ENCODE peak calls at places on chromosomes 4 and X, in five cellular contexts. One of them, this sample, is unnamed.

GRCh38 chrX:6890862-6891261 is 256.6 kb upstream of the STS start:
- DNase-seq in pancreas: no peak
- DNase-seq in neural progenitor cell: no peak
- DNase-seq in heart right ventricle: no peak
- DNase-seq in left ventricle myocardium inferior: no peak
- DNase-seq in this sample: no peak

GRCh38 chr4:60805500-60806313 is 394.4 kb upstream of the ADGRL3 start:
- DNase-seq in left ventricle myocardium inferior: no peak
- DNase-seq in heart right ventricle: no peak
- DNase-seq in pancreas: no peak
- DNase-seq in neural progenitor cell: peak; percentile 59
- DNase-seq in this sample: no peak

GRCh38 chr4:129362685-129363274 is 266.8 kb downstream of the C4orf33 start:
- DNase-seq in neural progenitor cell: peak; percentile 85
- DNase-seq in pancreas: peak; percentile 60
- DNase-seq in left ventricle myocardium inferior: peak; percentile 16
- DNase-seq in heart right ventricle: peak; percentile 51
- DNase-seq in this sample: peak; percentile 16

GRCh38 chr4:113637363-113637762 is 124.2 kb downstream of the CAMK2D start:
- DNase-seq in heart right ventricle: no peak
- DNase-seq in pancreas: no peak
- DNase-seq in neural progenitor cell: no peak
- DNase-seq in left ventricle myocardium inferior: no peak
- DNase-seq in this sample: no peak

GRCh38 chr4:95114521-95114920 is 356.8 kb downstream of the BMPR1B start:
- DNase-seq in neural progenitor cell: no peak
- DNase-seq in pancreas: no peak
- DNase-seq in left ventricle myocardium inferior: no peak
- DNase-seq in heart right ventricle: no peak
- DNase-seq in this sample: no peak

GRCh38 chr4:131509521-131509920 is 1639.6 kb upstream of the PCDH10 start:
- DNase-seq in left ventricle myocardium inferior: no peak
- DNase-seq in pancreas: no peak
- DNase-seq in neural progenitor cell: no peak
- DNase-seq in heart right ventricle: no peak
- DNase-seq in this sample: no peak

GRCh38 chrX:9642270-9642995 is 123.2 kb downstream of the GPR143 start:
- DNase-seq in heart right ventricle: no peak
- DNase-seq in pancreas: no peak
- DNase-seq in neural progenitor cell: no peak
- DNase-seq in left ventricle myocardium inferior: no peak
- DNase-seq in this sample: no peak

GRCh38 chr4:184812651-184813181 is 13.1 kb downstream of the ACSL1 start:
- DNase-seq in neural progenitor cell: no peak
- DNase-seq in heart right ventricle: no peak
- DNase-seq in left ventricle myocardium inferior: no peak
- DNase-seq in pancreas: no peak
- DNase-seq in this sample: no peak

GRCh38 chr4:85210353-85210752 is 243.9 kb upstream of the WDFY3 start:
- DNase-seq in pancreas: no peak
- DNase-seq in heart right ventricle: no peak
- DNase-seq in left ventricle myocardium inferior: no peak
- DNase-seq in neural progenitor cell: no peak
- DNase-seq in this sample: no peak

GRCh38 chr4:168880811-168881595 is 129.1 kb downstream of the CBR4 start:
- DNase-seq in pancreas: no peak
- DNase-seq in heart right ventricle: no peak
- DNase-seq in neural progenitor cell: no peak
- DNase-seq in left ventricle myocardium inferior: no peak
- DNase-seq in this sample: no peak

GRCh38 chr4:168883513-168883912 is 126.5 kb downstream of the CBR4 start:
- DNase-seq in left ventricle myocardium inferior: no peak
- DNase-seq in pancreas: no peak
- DNase-seq in neural progenitor cell: no peak
- DNase-seq in heart right ventricle: no peak
- DNase-seq in this sample: no peak

GRCh38 chr4:168880087-168880675 is 129.9 kb downstream of the CBR4 start:
- DNase-seq in left ventricle myocardium inferior: no peak
- DNase-seq in heart right ventricle: no peak
- DNase-seq in neural progenitor cell: no peak
- DNase-seq in pancreas: no peak
- DNase-seq in this sample: no peak

GRCh38 chr4:168882650-168883233 is 127.3 kb downstream of the CBR4 start:
- DNase-seq in neural progenitor cell: no peak
- DNase-seq in pancreas: no peak
- DNase-seq in left ventricle myocardium inferior: no peak
- DNase-seq in heart right ventricle: no peak
- DNase-seq in this sample: peak; percentile 40

DNA sequence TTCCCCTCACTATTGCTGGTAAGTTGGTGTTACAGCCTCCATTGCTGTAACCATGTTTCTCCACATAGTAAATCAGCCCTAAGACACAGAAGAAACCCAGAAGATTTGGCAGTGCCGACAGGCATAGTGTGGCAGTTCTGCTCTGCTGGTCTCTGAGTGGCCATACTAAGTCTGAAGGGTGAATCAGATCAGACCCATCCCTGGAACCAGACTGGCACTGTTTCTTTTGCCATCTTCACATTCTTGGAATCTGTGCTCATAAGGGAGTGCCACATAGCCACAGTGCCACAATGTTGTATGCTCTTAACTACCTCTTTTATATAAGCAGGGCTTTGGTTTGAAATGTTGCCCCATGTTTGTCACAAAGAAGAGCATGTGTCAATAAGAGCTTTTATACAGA is 128.3 kb downstream of the CBR4 start:
- DNase-seq in left ventricle myocardium inferior: no peak
- DNase-seq in heart right ventricle: no peak
- DNase-seq in pancreas: no peak
- DNase-seq in neural progenitor cell: no peak
- DNase-seq in this sample: no peak
- H3K4me1 ChIP-seq in left ventricle myocardium inferior: peaks cover 94% of the 10 kb centered on the region
- H3K4me1 ChIP-seq in heart right ventricle: peaks cover 69% of the 10 kb centered on the region
- H3K4me1 ChIP-seq in pancreas: no peaks in the 10 kb centered on the region
- H3K4me1 ChIP-seq in neural progenitor cell: peaks cover 8% of the 10 kb centered on the region
- H3K4me1 ChIP-seq in this sample: peaks cover 7% of the 10 kb centered on the region

DNA sequence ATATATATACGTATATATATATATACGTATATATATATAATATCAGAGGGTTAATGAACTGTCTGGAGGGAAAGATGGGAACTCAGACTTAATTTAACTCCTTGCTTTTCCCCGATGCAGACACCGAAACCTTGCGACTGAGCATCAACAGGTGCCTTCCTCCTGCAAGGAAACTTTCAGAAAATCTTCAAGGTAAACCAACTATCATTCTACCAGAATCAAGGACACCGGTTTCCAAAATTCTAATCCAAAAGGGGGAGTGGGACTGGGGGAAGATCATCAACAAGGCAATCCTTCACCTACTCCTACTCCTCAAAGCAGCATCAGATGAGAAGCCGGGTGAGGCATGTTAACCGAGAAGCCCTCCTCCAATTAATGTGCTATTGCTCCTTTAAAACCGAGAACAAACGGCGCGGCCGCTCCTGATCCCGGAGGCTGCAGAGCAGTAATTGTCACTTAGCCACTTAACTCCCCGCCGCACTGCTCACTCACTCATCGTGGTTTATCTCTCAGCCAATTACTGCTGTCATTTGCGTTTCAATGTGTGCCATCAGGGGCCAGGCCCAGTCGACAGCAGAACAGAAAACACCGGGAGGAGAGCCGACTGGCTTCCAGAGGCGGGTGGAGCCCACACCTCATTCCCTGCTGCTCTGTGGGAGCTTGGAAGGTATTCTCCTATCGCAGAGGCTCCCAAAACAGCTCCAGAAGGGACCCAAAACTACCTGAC is 61.7 kb downstream of the MAML3 start:
- DNase-seq in heart right ventricle: peak; percentile 45
- DNase-seq in left ventricle myocardium inferior: peak; percentile 60
- DNase-seq in neural progenitor cell: peak; percentile 96
- DNase-seq in pancreas: peak; percentile 69
- DNase-seq in this sample: no peak
- H3K4me1 ChIP-seq in heart right ventricle: peaks cover 64% of the 10 kb centered on the region
- H3K4me1 ChIP-seq in left ventricle myocardium inferior: peaks cover 63% of the 10 kb centered on the region
- H3K4me1 ChIP-seq in neural progenitor cell: peaks cover 34% of the 10 kb centered on the region
- H3K4me1 ChIP-seq in pancreas: peaks cover 9% of the 10 kb centered on the region
- H3K4me1 ChIP-seq in this sample: peaks cover 17% of the 10 kb centered on the region

GRCh38 chr4:117491531-117491930 is 406.2 kb upstream of the TRAM1L1 start:
- DNase-seq in left ventricle myocardium inferior: no peak
- DNase-seq in heart right ventricle: no peak
- DNase-seq in pancreas: no peak
- DNase-seq in neural progenitor cell: no peak
- DNase-seq in this sample: no peak

GRCh38 chr4:117488692-117489091 is 403.3 kb upstream of the TRAM1L1 start:
- DNase-seq in heart right ventricle: no peak
- DNase-seq in pancreas: no peak
- DNase-seq in neural progenitor cell: no peak
- DNase-seq in left ventricle myocardium inferior: no peak
- DNase-seq in this sample: no peak
- H3K4me1 ChIP-seq in heart right ventricle: no peaks in the 10 kb centered on the region
- H3K4me1 ChIP-seq in pancreas: no peaks in the 10 kb centered on the region
- H3K4me1 ChIP-seq in neural progenitor cell: no peaks in the 10 kb centered on the region
- H3K4me1 ChIP-seq in left ventricle myocardium inferior: no peaks in the 10 kb centered on the region
- H3K4me1 ChIP-seq in this sample: no peaks in the 10 kb centered on the region

GRCh38 chr4:40559585-40560465 is 69.8 kb downstream of the RBM47 start:
- DNase-seq in neural progenitor cell: no peak
- DNase-seq in pancreas: no peak
- DNase-seq in heart right ventricle: no peak
- DNase-seq in left ventricle myocardium inferior: no peak
- DNase-seq in this sample: no peak
- H3K4me1 ChIP-seq in neural progenitor cell: no peaks in the 10 kb centered on the region
- H3K4me1 ChIP-seq in pancreas: peaks cover 22% of the 10 kb centered on the region
- H3K4me1 ChIP-seq in heart right ventricle: no peaks in the 10 kb centered on the region
- H3K4me1 ChIP-seq in left ventricle myocardium inferior: no peaks in the 10 kb centered on the region
- H3K4me1 ChIP-seq in this sample: peaks cover 13% of the 10 kb centered on the region

GRCh38 chr4:38177792-38178665 is 217.8 kb downstream of the PTTG2 start:
- DNase-seq in neural progenitor cell: no peak
- DNase-seq in heart right ventricle: peak; percentile 48
- DNase-seq in pancreas: peak; percentile 83
- DNase-seq in left ventricle myocardium inferior: peak; percentile 82
- DNase-seq in this sample: peak; percentile 62
- H3K4me1 ChIP-seq in neural progenitor cell: peaks cover 4% of the 10 kb centered on the region
- H3K4me1 ChIP-seq in heart right ventricle: peaks cover 38% of the 10 kb centered on the region
- H3K4me1 ChIP-seq in pancreas: peaks cover 20% of the 10 kb centered on the region
- H3K4me1 ChIP-seq in left ventricle myocardium inferior: peaks cover 33% of the 10 kb centered on the region
- H3K4me1 ChIP-seq in this sample: peaks cover 4% of the 10 kb centered on the region

DNA sequence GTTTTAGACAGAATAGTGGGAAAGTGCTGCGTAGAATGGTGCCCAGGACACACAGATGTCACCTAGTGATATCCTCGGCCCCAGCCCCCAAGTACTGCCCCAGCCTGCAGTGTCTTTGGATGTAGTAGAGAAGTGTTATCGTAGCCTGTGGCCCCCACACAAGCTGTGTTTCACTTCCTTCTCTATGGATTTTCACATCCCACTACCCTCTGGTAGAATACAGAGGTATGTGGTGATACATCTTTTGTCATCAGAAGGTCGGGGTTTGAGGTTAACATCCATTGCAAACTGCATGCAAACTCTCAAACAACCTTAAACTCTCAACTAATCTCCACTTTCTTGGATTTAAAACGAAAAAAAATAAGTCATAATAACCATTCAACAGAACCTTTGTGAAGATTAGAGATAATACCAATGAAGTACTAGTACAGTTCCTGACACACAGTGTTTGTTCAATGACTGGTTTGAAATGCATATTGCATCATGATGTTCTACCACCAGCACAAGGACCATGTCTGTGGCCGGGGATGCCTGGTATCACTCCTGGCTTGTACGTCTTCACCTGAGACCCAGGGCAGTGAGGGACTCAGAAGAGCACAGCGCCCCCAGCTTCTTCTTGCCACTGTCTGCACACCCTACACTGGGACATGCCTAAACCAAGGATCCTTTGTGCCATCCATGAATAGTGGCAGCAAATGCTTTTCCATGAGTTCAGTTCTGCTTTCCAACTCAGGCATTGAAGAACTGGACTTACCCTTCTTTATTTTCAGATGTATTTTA is 267.3 kb downstream of the DCTD start:
- DNase-seq in neural progenitor cell: no peak
- DNase-seq in left ventricle myocardium inferior: no peak
- DNase-seq in heart right ventricle: no peak
- DNase-seq in pancreas: no peak
- DNase-seq in this sample: no peak
- H3K4me1 ChIP-seq in neural progenitor cell: no peaks in the 10 kb centered on the region
- H3K4me1 ChIP-seq in left ventricle myocardium inferior: no peaks in the 10 kb centered on the region
- H3K4me1 ChIP-seq in heart right ventricle: no peaks in the 10 kb centered on the region
- H3K4me1 ChIP-seq in pancreas: no peaks in the 10 kb centered on the region
- H3K4me1 ChIP-seq in this sample: no peaks in the 10 kb centered on the region

GRCh38 chr4:15690020-15690809 is 8.6 kb downstream of the FAM200B start:
- DNase-seq in heart right ventricle: peak; percentile 19
- DNase-seq in left ventricle myocardium inferior: no peak
- DNase-seq in neural progenitor cell: peak; percentile 76
- DNase-seq in pancreas: no peak
- DNase-seq in this sample: no peak
- H3K4me1 ChIP-seq in heart right ventricle: peaks cover 20% of the 10 kb centered on the region
- H3K4me1 ChIP-seq in left ventricle myocardium inferior: peaks cover 24% of the 10 kb centered on the region
- H3K4me1 ChIP-seq in neural progenitor cell: peaks cover 63% of the 10 kb centered on the region
- H3K4me1 ChIP-seq in pancreas: no peaks in the 10 kb centered on the region
- H3K4me1 ChIP-seq in this sample: peaks cover 1% of the 10 kb centered on the region

GRCh38 chr4:121018543-121018942 is 53.8 kb downstream of the NDNF start:
- DNase-seq in neural progenitor cell: no peak
- DNase-seq in left ventricle myocardium inferior: no peak
- DNase-seq in pancreas: no peak
- DNase-seq in heart right ventricle: no peak
- DNase-seq in this sample: no peak

GRCh38 chr4:121011138-121011537 is 61.2 kb downstream of the NDNF start:
- DNase-seq in left ventricle myocardium inferior: no peak
- DNase-seq in neural progenitor cell: peak; percentile 9
- DNase-seq in heart right ventricle: no peak
- DNase-seq in pancreas: no peak
- DNase-seq in this sample: no peak

GRCh38 chr4:121011780-121012340 is 60.5 kb downstream of the NDNF start:
- DNase-seq in neural progenitor cell: no peak
- DNase-seq in pancreas: no peak
- DNase-seq in left ventricle myocardium inferior: no peak
- DNase-seq in heart right ventricle: no peak
- DNase-seq in this sample: no peak

DNA sequence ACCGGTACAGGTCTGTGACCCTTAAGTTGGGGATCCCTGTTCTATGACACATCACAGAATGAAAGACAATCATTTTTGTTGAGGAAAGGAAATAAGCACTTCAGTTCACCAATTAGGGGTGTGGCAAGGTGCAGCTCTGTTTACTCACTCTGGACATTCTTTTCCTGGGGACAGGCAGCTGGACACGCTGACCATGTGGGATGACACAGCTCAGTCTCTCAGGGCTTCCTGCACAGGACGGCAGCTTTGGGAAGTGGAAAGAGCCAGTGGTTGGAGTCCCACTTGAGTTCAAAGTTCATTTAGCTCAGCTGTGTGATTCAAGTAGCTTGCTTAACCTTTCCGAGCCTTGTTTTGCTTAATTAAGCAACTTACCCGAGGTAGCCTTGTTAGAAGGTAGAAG is 55.7 kb downstream of the NDNF start:
- DNase-seq in heart right ventricle: no peak
- DNase-seq in left ventricle myocardium inferior: no peak
- DNase-seq in neural progenitor cell: no peak
- DNase-seq in pancreas: no peak
- DNase-seq in this sample: no peak
- H3K4me1 ChIP-seq in heart right ventricle: no peaks in the 10 kb centered on the region
- H3K4me1 ChIP-seq in left ventricle myocardium inferior: peaks cover 7% of the 10 kb centered on the region
- H3K4me1 ChIP-seq in neural progenitor cell: no peaks in the 10 kb centered on the region
- H3K4me1 ChIP-seq in pancreas: no peaks in the 10 kb centered on the region
- H3K4me1 ChIP-seq in this sample: no peaks in the 10 kb centered on the region

This sample was measured in ovary.